ENCODE peak calls at places on chromosome 10, in four cellular contexts. O is CD4-positive, alpha-beta memory T cell; H is lower lobe of right lung; C is mucosa of descending colon. N is an unnamed sample.
A peak's percentile ranks its signal among the peaks of the same experiment; 100 is the strongest.

GRCh38 chr10:77090381-77091356 is 546.9 kb downstream of the KCNMA1 start:
- DNase-seq in O (no peak), H (no peak), C (no peak), N (no peak)

GRCh38 chr10:92638037-92638436 is 45.1 kb downstream of the KIF11 start:
- DNase-seq in O (no peak), H (no peak), C (no peak), N (no peak)

GRCh38 chr10:4242561-4243035 is 457.6 kb upstream of the KLF6 start:
- DNase-seq in O (no peak), H (no peak), C (no peak), N (no peak)

GRCh38 chr10:61752111-61753011 is 89.6 kb downstream of the CABCOCO1 start:
- DNase-seq in O (no peak), H (no peak), C (no peak), N (no peak)

GRCh38 chr10:23294638-23295247 is 49.9 kb downstream of the C10orf67 start:
- DNase-seq in O (no peak), H (no peak), C (no peak), N (no peak)

GRCh38 chr10:21078410-21079329 is 181.6 kb upstream of the NEBL start:
- DNase-seq in O (no peak), H (peak; percentile 56), C (no peak), N (peak; percentile 47)

GRCh38 chr10:79019961-79020491 is 48.7 kb upstream of the ZMIZ1 start:
- DNase-seq in O (no peak), H (peak; percentile 32), C (peak; percentile 21), N (no peak)

GRCh38 chr10:73785221-73785720 is at the start of gene ZSWIM8:
- DNase-seq in O (peak; percentile 87), H (peak; percentile 92), C (peak; percentile 91), N (peak; percentile 95)

GRCh38 chr10:28869606-28870201 is 192.4 kb downstream of the BAMBI start:
- DNase-seq in O (no peak), H (no peak), C (no peak), N (no peak)

GRCh38 chr10:122461367-122461728 is at the start of gene HTRA1:
- DNase-seq in O (no peak), H (peak; percentile 75), C (peak; percentile 62), N (peak; percentile 90)

GRCh38 chr10:87585565-87586514 is 73.8 kb upstream of the PAPSS2 start:
- DNase-seq in O (no peak), H (no peak), C (no peak), N (no peak)

GRCh38 chr10:32077896-32078295 is 21.7 kb upstream of the KIF5B start:
- DNase-seq in O (no peak), H (no peak), C (no peak), N (no peak)

GRCh38 chr10:126135177-126135576 is 238.8 kb downstream of the FANK1 start:
- DNase-seq in O (no peak), H (no peak), C (no peak), N (no peak)

GRCh38 chr10:70432101-70432500 is 9.4 kb downstream of the NODAL start:
- DNase-seq in O (no peak), H (no peak), C (no peak), N (no peak)

GRCh38 chr10:100967332-100967731 is 2.0 kb upstream of the SEMA4G start:
- DNase-seq in O (no peak), H (no peak), C (no peak), N (no peak)
- H3K4me1 ChIP-seq in O (peaks cover 18% of the 10 kb centered on the region), H (peaks cover 17% of the 10 kb centered on the region), C (peaks cover 26% of the 10 kb centered on the region), N (peaks cover 15% of the 10 kb centered on the region)

GRCh38 chr10:124300224-124300623 is 118.5 kb downstream of the OAT start:
- DNase-seq in O (no peak), H (no peak), C (no peak), N (peak; percentile 26)

GRCh38 chr10:124300735-124301134 is 118.0 kb downstream of the OAT start:
- DNase-seq in O (no peak), H (no peak), C (no peak), N (no peak)

GRCh38 chr10:124301736-124302135 is 117.0 kb downstream of the OAT start:
- DNase-seq in O (no peak), H (no peak), C (no peak), N (peak; percentile 47)

GRCh38 chr10:124303662-124304418 is 114.9 kb downstream of the OAT start:
- DNase-seq in O (no peak), H (no peak), C (no peak), N (peak; percentile 14)

DNA sequence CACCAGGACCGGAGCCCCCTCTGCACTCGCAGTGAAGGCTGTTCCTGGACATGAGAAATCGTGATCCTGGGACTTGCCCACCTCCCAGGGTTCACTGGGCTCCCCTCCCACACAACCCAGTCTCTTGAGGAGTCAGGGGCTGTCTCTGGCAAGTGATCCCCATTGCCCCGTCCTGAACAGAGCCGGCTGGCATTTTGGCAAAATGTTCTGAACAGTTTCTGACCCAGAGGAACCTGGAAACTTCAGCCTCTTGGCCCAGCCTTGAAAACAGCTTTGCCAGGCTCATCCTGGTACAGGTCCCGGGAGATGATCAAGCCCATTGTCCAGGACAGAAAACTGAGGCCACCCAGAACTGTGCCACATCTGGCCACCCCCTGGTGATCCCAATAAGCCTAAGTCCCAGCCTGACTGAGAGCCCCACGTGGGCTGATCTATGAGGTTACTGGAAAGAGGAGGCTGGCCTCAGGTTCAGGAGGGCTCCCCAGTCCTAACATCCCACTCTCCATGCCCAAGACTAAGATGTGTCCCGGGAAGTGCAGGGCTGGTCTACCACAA is 115.7 kb downstream of the OAT start:
- DNase-seq in O (no peak), H (no peak), C (no peak), N (no peak)
- H3K36me3 ChIP-seq in O (no peaks in the 10 kb centered on the region), H (no peaks in the 10 kb centered on the region), C (no peaks in the 10 kb centered on the region), N (no peaks in the 10 kb centered on the region)

GRCh38 chr10:75180592-75180991 is 30.0 kb upstream of the VDAC2 start:
- DNase-seq in O (no peak), H (no peak), C (no peak), N (no peak)

GRCh38 chr10:75176046-75176445 is 34.5 kb upstream of the VDAC2 start:
- DNase-seq in O (no peak), H (no peak), C (no peak), N (no peak)

GRCh38 chr10:75176736-75177135 is 33.9 kb upstream of the VDAC2 start:
- DNase-seq in O (no peak), H (no peak), C (no peak), N (no peak)

GRCh38 chr10:75179657-75180177 is 30.9 kb upstream of the VDAC2 start:
- DNase-seq in O (no peak), H (no peak), C (no peak), N (no peak)

GRCh38 chr10:75181073-75181472 is 29.5 kb upstream of the VDAC2 start:
- DNase-seq in O (no peak), H (no peak), C (no peak), N (no peak)
- H3K4me1 ChIP-seq in O (no peaks in the 10 kb centered on the region), H (no peaks in the 10 kb centered on the region), C (peaks cover 11% of the 10 kb centered on the region), N (no peaks in the 10 kb centered on the region)

DNA sequence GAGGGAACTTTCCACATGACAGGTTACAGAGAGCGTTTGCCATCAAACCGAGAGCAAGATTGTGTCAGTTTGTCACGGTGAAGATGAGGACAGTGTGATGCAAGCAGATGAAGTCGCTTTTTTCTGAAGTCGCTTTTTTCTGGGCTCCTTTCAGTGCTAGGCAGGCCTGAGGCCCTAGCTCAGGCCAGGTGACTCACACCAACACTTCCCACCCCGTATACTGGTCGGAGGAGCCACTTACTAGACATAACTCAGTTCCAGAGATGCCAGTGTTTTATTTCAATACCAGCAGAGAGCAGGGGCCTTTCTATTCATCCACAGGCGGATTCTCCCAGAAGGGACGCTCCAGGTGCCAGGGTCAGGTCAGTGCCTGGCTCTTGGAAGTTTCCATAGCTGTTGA is 58.9 kb downstream of the SFMBT2 start:
- DNase-seq in O (no peak), H (no peak), C (no peak), N (no peak)
- H3K36me3 ChIP-seq in O (no peaks in the 10 kb centered on the region), H (no peaks in the 10 kb centered on the region), C (no peaks in the 10 kb centered on the region), N (no peaks in the 10 kb centered on the region)

N was measured in left lung.